ENCODE peak calls at places on chromosomes 12 and 14, in nine cellular contexts. H is CD8-positive, alpha-beta T cell; B is LNCaP clone FGC; X is ovary; M is psoas muscle; D is HCT116; F is CD4-positive, alpha-beta memory T cell; L is IMR-90; I is ascending aorta. S is an unnamed sample.

GRCh38 chr14:92495041-92495440 is 18.5 kb upstream of the RIN3 start:
- DNase-seq in M (no peak), F (no peak), I (no peak), H (peak), D (no peak), X (no peak), L (peak), B (no peak), S (no peak)

GRCh38 chr14:103863245-103863644 is 15.9 kb upstream of the PPP1R13B start:
- DNase-seq in H (no peak), X (no peak), B (no peak), F (no peak), I (no peak), M (no peak), L (no peak), D (no peak), S (no peak)

GRCh38 chr14:64636208-64636979 is 67.8 kb upstream of the PLEKHG3 start:
- DNase-seq in M (peak), F (peak), B (no peak), I (no peak), X (peak), H (peak), D (peak), L (peak), S (peak)

GRCh38 chr12:103100226-103100866 is 142.9 kb downstream of the ASCL1 start:
- DNase-seq in L (no peak), X (no peak), I (no peak), D (no peak), B (no peak), F (no peak), M (no peak), H (no peak), S (peak)

GRCh38 chr12:49741882-49742620 is 694 bp downstream of the TMBIM6 start:
- DNase-seq in H (peak), I (peak), B (peak), X (peak), L (peak), D (peak), F (peak), M (peak), S (peak)

GRCh38 chr14:20494935-20495766 is 10.2 kb upstream of the RNASE10 start:
- DNase-seq in B (no peak), M (no peak), D (peak), F (no peak), I (no peak), X (no peak), H (no peak), L (peak), S (no peak)

GRCh38 chr12:103807561-103808238 is 33.3 kb downstream of the NT5DC3 start:
- DNase-seq in X (no peak), B (no peak), D (no peak), M (no peak), H (no peak), F (no peak), L (no peak), I (no peak), S (no peak)

GRCh38 chr12:132108211-132108832 is 35.8 kb downstream of the DDX51 start:
- DNase-seq in X (no peak), L (no peak), H (no peak), F (no peak), D (no peak), B (no peak), M (no peak), I (no peak), S (no peak)

GRCh38 chr12:25131270-25131669 is 63.7 kb downstream of the DNAI7 start:
- DNase-seq in H (no peak), B (no peak), D (no peak), X (no peak), M (no peak), I (no peak), F (no peak), L (no peak), S (no peak)

GRCh38 chr12:25326326-25326725 is 75.6 kb upstream of the KRAS start:
- DNase-seq in X (no peak), D (no peak), I (no peak), B (no peak), M (no peak), F (no peak), L (no peak), H (no peak), S (no peak)

GRCh38 chr12:77122661-77123060 is 57.3 kb upstream of the E2F7 start:
- DNase-seq in F (no peak), B (no peak), X (no peak), D (no peak), L (peak), I (no peak), M (no peak), H (no peak), S (no peak)

GRCh38 chr14:89618309-89618708 is 201.3 kb upstream of the FOXN3 start:
- DNase-seq in F (no peak), B (no peak), D (no peak), I (no peak), H (no peak), L (no peak), M (no peak), X (no peak), S (no peak)

GRCh38 chr12:120787889-120788288 is 62.3 kb downstream of the ACADS start:
- DNase-seq in B (no peak), X (no peak), F (no peak), M (no peak), I (no peak), D (no peak), H (no peak), L (no peak), S (no peak)

GRCh38 chr12:120790114-120790513 is 64.5 kb downstream of the ACADS start:
- DNase-seq in B (no peak), X (no peak), I (no peak), M (no peak), L (no peak), H (no peak), D (no peak), F (no peak), S (no peak)

GRCh38 chr12:120783197-120783596 is 57.6 kb downstream of the ACADS start:
- DNase-seq in L (peak), F (no peak), H (no peak), B (no peak), X (no peak), M (no peak), D (peak), I (no peak), S (no peak)

GRCh38 chr12:120784804-120785203 is 59.2 kb downstream of the ACADS start:
- DNase-seq in F (no peak), H (no peak), X (no peak), L (no peak), I (no peak), B (no peak), D (no peak), M (no peak), S (no peak)
- H3K4me3 ChIP-seq in F (no peak), H (no peak), X (no peak), L (no peak), I (no peak), B (no peak), D (no peak), M (no peak), S (no peak)

GRCh38 chr14:54667764-54668163 is 100.8 kb downstream of the SAMD4A start:
- DNase-seq in B (no peak), L (no peak), M (no peak), D (no peak), H (no peak), I (no peak), F (no peak), X (no peak), S (no peak)

GRCh38 chr14:54665938-54666337 is 99.0 kb downstream of the SAMD4A start:
- DNase-seq in F (no peak), H (no peak), L (no peak), B (no peak), X (no peak), I (no peak), M (no peak), D (no peak), S (no peak)

GRCh38 chr14:54669759-54670630 is 103.1 kb downstream of the SAMD4A start:
- DNase-seq in M (peak), F (peak), L (peak), B (no peak), I (no peak), H (peak), D (no peak), X (no peak), S (no peak)

GRCh38 chr14:54664961-54665360 is 98.0 kb downstream of the SAMD4A start:
- DNase-seq in F (no peak), X (no peak), M (no peak), L (no peak), B (no peak), I (no peak), D (no peak), H (no peak), S (no peak)

DNA sequence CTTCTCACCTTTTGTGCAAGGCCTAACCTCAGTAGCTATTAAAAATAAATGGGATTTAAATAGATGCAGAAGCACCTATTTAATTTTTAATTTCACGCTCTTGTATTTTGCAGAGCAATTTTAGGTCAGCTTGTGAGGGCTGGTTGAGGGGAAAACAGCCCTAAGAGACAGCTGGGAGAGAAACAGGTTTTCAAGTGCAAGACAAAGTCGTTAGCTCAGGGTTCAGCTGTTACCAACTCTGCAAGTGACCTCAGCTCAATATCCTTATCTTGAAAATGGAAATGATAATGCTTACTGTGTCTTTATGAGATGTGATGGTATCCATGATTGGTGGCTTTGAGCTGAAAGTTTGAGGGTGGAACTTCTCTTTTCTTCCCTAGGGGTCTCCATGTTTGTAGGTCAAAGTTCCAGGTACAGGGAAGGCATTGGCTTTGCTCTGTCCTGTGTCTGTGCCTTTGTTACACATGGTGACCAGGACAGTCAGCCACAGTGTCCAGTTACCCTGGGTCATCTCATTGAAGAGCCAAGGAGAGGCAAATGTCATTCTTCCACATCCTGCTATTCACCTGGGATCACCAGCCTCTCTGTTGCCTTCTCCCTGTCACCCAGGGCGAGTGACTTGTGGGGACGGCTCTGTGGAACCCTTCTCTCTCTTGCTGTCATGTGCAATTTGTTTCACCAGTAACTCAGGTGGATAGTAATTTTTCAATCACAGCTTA is 100.3 kb downstream of the SAMD4A start:
- DNase-seq in I (no peak), H (no peak), M (no peak), B (no peak), D (no peak), F (no peak), L (no peak), X (no peak), S (no peak)
- H3K4me3 ChIP-seq in I (no peak), H (no peak), M (no peak), B (no peak), D (no peak), F (no peak), L (no peak), X (no peak), S (no peak)

GRCh38 chr14:36394593-36394992 is 74.2 kb upstream of the MBIP start:
- DNase-seq in B (no peak), L (no peak), D (no peak), M (no peak), F (no peak), X (no peak), I (no peak), H (no peak), S (no peak)
- H3K4me3 ChIP-seq in B (no peak), L (no peak), D (no peak), M (no peak), F (no peak), X (no peak), I (no peak), H (no peak), S (no peak)

GRCh38 chr14:105888151-105888550 is 361.8 kb downstream of the TMEM121 start:
- DNase-seq in F (no peak), D (no peak), L (no peak), H (peak), M (peak), I (no peak), X (peak), B (no peak), S (no peak)
- H3K4me3 ChIP-seq in F (no peak), D (no peak), L (no peak), H (no peak), M (no peak), I (no peak), X (no peak), B (no peak), S (no peak)